ENCODE peak calls at places on chromosome 5, in seven cellular contexts. M is tibial nerve, L is GM23338, Q is dorsolateral prefrontal cortex, B is PC-9, E is PC-3, K is astrocyte. X is an unnamed sample.
A peak's percentile ranks its signal among the peaks of the same experiment; 100 is the strongest.

GRCh38 chr5:42108468-42108867 is 183.4 kb downstream of the FBXO4 start:
- DNase-seq in M (no peak), L (no peak), Q (no peak), B (peak; percentile 86), E (peak; percentile 90), K (no peak), X (no peak)

GRCh38 chr5:119630752-119631440 is 1.5 kb downstream of the FAM170A start:
- DNase-seq in M (no peak), L (no peak), Q (no peak), B (no peak), E (no peak), K (no peak), X (no peak)

GRCh38 chr5:24094081-24094480 is 550.7 kb downstream of the CDH10 start:
- DNase-seq in M (no peak), L (no peak), Q (no peak), B (no peak), E (no peak), K (peak; percentile 23), X (no peak)

GRCh38 chr5:68343421-68343826 is 127.9 kb downstream of the PIK3R1 start:
- DNase-seq in M (no peak), L (no peak), Q (no peak), B (peak; percentile 79), E (peak; percentile 56), K (peak; percentile 91), X (peak; percentile 27)

GRCh38 chr5:73061593-73061992 is 58.8 kb upstream of the TMEM171 start:
- DNase-seq in M (no peak), L (no peak), Q (no peak), B (no peak), E (no peak), K (no peak), X (no peak)

GRCh38 chr5:160289721-160290120 is 22.6 kb downstream of the CCNJL start:
- DNase-seq in M (no peak), L (peak; percentile 35), Q (no peak), B (no peak), E (no peak), K (no peak), X (peak; percentile 68)

GRCh38 chr5:55303238-55303690 is 4.2 kb downstream of the DHX29 start:
- DNase-seq in M (no peak), L (no peak), Q (no peak), B (no peak), E (peak; percentile 52), K (peak; percentile 97), X (no peak)

GRCh38 chr5:108561416-108562204 is 179.7 kb upstream of the FBXL17 start:
- DNase-seq in M (no peak), L (peak; percentile 62), Q (no peak), B (no peak), E (no peak), K (no peak), X (no peak)

GRCh38 chr5:100683881-100684280 is 148.7 kb downstream of the FAM174A start:
- DNase-seq in M (no peak), L (no peak), Q (no peak), B (no peak), E (no peak), K (no peak), X (no peak)

GRCh38 chr5:81247441-81247972 is 14.4 kb downstream of the CKMT2 start:
- DNase-seq in M (no peak), L (no peak), Q (no peak), B (no peak), E (peak; percentile 14), K (peak; percentile 77), X (no peak)

GRCh38 chr5:33299621-33300208 is 141.1 kb upstream of the TARS1 start:
- DNase-seq in M (no peak), L (peak; percentile 44), Q (no peak), B (no peak), E (peak; percentile 72), K (peak; percentile 49), X (no peak)

GRCh38 chr5:90709323-90710148 is 150.9 kb downstream of the ADGRV1 start:
- DNase-seq in M (no peak), L (peak; percentile 80), Q (no peak), B (no peak), E (peak; percentile 77), K (peak; percentile 59), X (no peak)

GRCh38 chr5:115457985-115458384 is 86.6 kb downstream of the FEM1C start:
- DNase-seq in M (no peak), L (no peak), Q (no peak), B (no peak), E (no peak), K (peak; percentile 43), X (no peak)

GRCh38 chr5:109740329-109740728 is 50.6 kb downstream of the MAN2A1 start:
- DNase-seq in M (no peak), L (peak; percentile 18), Q (no peak), B (no peak), E (peak; percentile 29), K (peak; percentile 58), X (peak; percentile 25)

GRCh38 chr5:171666815-171667214 is 118.8 kb upstream of the SMIM23 start:
- DNase-seq in M (no peak), L (no peak), Q (no peak), B (no peak), E (no peak), K (no peak), X (no peak)

GRCh38 chr5:174187481-174187880 is 142.0 kb downstream of the NSG2 start:
- DNase-seq in M (no peak), L (no peak), Q (no peak), B (no peak), E (no peak), K (no peak), X (no peak)

GRCh38 chr5:79694652-79695051 is 5.0 kb downstream of the CMYA5 start:
- DNase-seq in M (no peak), L (peak; percentile 33), Q (no peak), B (no peak), E (no peak), K (peak; percentile 67), X (no peak)

GRCh38 chr5:33241826-33242225 is 198.9 kb upstream of the TARS1 start:
- DNase-seq in M (no peak), L (no peak), Q (no peak), B (no peak), E (no peak), K (no peak), X (no peak)

GRCh38 chr5:138275379-138275782 is 960 bp upstream of the GFRA3 start:
- DNase-seq in M (no peak), L (peak; percentile 22), Q (no peak), B (no peak), E (no peak), K (no peak), X (no peak)

GRCh38 chr5:149948988-149949387 is 4.4 kb upstream of the PDE6A start:
- DNase-seq in M (no peak), L (no peak), Q (no peak), B (no peak), E (no peak), K (no peak), X (no peak)

GRCh38 chr5:169307648-169308047 is 6.7 kb upstream of the SLIT3 start:
- DNase-seq in M (no peak), L (no peak), Q (no peak), B (no peak), E (no peak), K (peak; percentile 53), X (no peak)

GRCh38 chr5:175460126-175460525 is 16.1 kb upstream of the DRD1 start:
- DNase-seq in M (no peak), L (peak; percentile 65), Q (no peak), B (no peak), E (peak; percentile 59), K (no peak), X (no peak)

GRCh38 chr5:2281446-2281845 is 398.7 kb upstream of the IRX4 start:
- DNase-seq in M (no peak), L (no peak), Q (no peak), B (no peak), E (no peak), K (no peak), X (peak; percentile 19)

GRCh38 chr5:126477681-126478117 is 54.5 kb downstream of the GRAMD2B start:
- DNase-seq in M (no peak), L (no peak), Q (no peak), B (no peak), E (no peak), K (peak; percentile 12), X (no peak)
- H3K4me3 ChIP-seq in M (no peak overlapping the region), L (no peak overlapping the region), Q (no peak overlapping the region), B (no peak overlapping the region), E (no peak overlapping the region), K (no peak overlapping the region), X (no peak overlapping the region)

GRCh38 chr5:34838785-34839714 is at the start of gene TTC23L:
- DNase-seq in M (peak; percentile 69), L (peak; percentile 100), Q (peak; percentile 76), B (peak; percentile 86), E (peak; percentile 90), K (peak; percentile 75), X (peak; percentile 86)
- H3K4me3 ChIP-seq in M (peak within 1 kb of the TSS; percentile 71), L (peak within 1 kb of the TSS; percentile 56), Q (peak within 1 kb of the TSS; percentile 86), B (peak within 1 kb of the TSS; percentile 68), E (peak within 1 kb of the TSS; percentile 72), K (peak within 1 kb of the TSS; percentile 84), X (peak within 1 kb of the TSS; percentile 75)

GRCh38 chr5:142461028-142461427 is 136.2 kb upstream of the SPRY4 start:
- DNase-seq in M (no peak), L (no peak), Q (no peak), B (no peak), E (no peak), K (no peak), X (no peak)
- H3K4me3 ChIP-seq in M (no peak overlapping the region), L (no peak overlapping the region), Q (no peak overlapping the region), B (no peak overlapping the region), E (no peak overlapping the region), K (no peak overlapping the region), X (no peak overlapping the region)

DNA sequence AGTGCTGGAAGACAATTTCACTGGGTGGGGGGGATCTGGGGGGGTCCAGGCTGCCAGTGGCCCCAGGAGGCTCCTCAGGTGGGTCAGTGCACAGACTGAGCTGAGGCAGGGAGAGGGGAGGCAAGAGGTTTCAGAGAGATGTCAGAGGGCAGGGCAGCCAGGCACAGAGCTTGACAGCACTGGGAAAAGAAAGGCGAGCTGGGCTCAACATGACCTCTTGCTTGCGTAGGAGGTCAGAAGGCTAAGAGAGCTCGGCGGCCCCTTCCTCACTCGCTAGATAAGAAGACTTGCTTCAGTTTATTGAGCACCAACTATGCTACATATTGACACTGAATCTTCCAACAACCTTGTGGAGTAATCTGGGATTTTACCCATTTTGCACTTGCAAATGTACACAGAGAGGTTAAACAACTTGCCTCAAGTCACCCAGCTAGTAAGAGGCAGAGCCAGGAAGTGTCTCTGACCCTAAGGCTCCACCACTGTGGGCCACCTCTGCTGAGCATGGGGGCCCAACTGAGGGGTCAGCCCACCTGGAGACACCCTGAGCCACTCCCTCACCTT is 3.5 kb downstream of the PDLIM7 start:
- DNase-seq in M (no peak), L (no peak), Q (no peak), B (no peak), E (no peak), K (no peak), X (no peak)
- H3K4me3 ChIP-seq in M (no peak overlapping the region), L (no peak overlapping the region), Q (no peak overlapping the region), B (peak overlapping the region; percentile 3), E (peak overlapping the region; percentile 46), K (peak overlapping the region; percentile 26), X (no peak overlapping the region)

X was measured in breast epithelium.